ENCODE peak calls at places on chromosomes 2 and 18, in five cellular contexts. T, J, Q, N and A are unnamed samples.
A peak's percentile ranks its signal among the peaks of the same experiment; 100 is the strongest.

GRCh38 chr2:138922973-138923563 is 142.9 kb upstream of the NXPH2 start:
- DNase-seq in T (no peak), N (no peak), J (no peak), Q (no peak), A (peak; percentile 54)

GRCh38 chr2:149537098-149537726 is 50.4 kb downstream of the MMADHC start:
- DNase-seq in T (no peak), Q (no peak), J (no peak), N (no peak), A (no peak)

GRCh38 chr2:86274265-86274917 is 63.0 kb downstream of the REEP1 start:
- DNase-seq in Q (peak; percentile 84), J (no peak), N (no peak), T (peak; percentile 63), A (peak; percentile 69)

GRCh38 chr2:47907097-47907781 is 941 bp upstream of the FBXO11 start:
- DNase-seq in N (peak; percentile 30), Q (no peak), J (no peak), T (peak; percentile 26), A (no peak)

GRCh38 chr2:189548686-189549439 is 31.7 kb downstream of the SLC40A1 start:
- DNase-seq in J (no peak), Q (peak; percentile 46), N (no peak), T (no peak), A (peak; percentile 26)

GRCh38 chr2:139773720-139774277 is 993.6 kb upstream of the NXPH2 start:
- DNase-seq in N (no peak), Q (no peak), T (no peak), J (no peak), A (no peak)

GRCh38 chr18:68104036-68104435 is 587.5 kb upstream of the DSEL start:
- DNase-seq in T (no peak), Q (no peak), J (no peak), N (no peak), A (peak; percentile 10)

GRCh38 chr2:102455061-102455670 is 17.9 kb upstream of the SLC9A4 start:
- DNase-seq in T (no peak), N (no peak), Q (no peak), J (no peak), A (no peak)

GRCh38 chr2:20668470-20668869 is 1.5 kb downstream of the GDF7 start:
- DNase-seq in N (no peak), J (peak; percentile 39), T (no peak), Q (no peak), A (no peak)

GRCh38 chr18:22345733-22346132 is 72.0 kb downstream of the CTAGE1 start:
- DNase-seq in T (peak; percentile 15), Q (peak; percentile 23), J (no peak), N (peak; percentile 81), A (no peak)

GRCh38 chr2:202278944-202279343 is 13.4 kb downstream of the NOP58 start:
- DNase-seq in N (no peak), J (no peak), T (no peak), Q (peak; percentile 78), A (peak; percentile 72)

GRCh38 chr18:50410008-50410407 is 35.2 kb downstream of the SKA1 start:
- DNase-seq in N (no peak), J (no peak), T (no peak), Q (no peak), A (no peak)

GRCh38 chr2:96527052-96527964 is 9.2 kb upstream of the ARID5A start:
- DNase-seq in Q (peak; percentile 18), J (peak; percentile 82), T (peak; percentile 90), N (no peak), A (no peak)

GRCh38 chr2:115542331-115542730 is 1099.9 kb downstream of the DPP10 start:
- DNase-seq in J (no peak), T (no peak), Q (no peak), N (no peak), A (no peak)

DNA sequence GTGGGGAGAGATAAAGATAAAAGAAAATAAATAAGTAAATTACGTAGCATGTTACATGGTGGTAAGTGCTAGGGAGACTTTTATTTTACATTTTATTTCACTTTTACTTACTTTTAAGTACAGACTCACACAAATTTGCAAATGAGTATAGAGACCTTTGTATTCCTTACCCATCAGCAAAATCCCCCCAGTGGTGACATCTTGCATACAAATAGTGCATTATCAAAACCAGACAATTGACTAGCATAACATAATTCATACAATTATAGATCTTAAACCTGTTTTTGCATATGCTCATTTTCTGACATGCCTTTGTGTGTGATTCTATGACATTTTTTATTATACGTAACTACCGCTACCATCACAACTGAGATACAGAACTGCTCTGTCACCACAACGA is 1099.4 kb downstream of the DPP10 start:
- DNase-seq in J (no peak), N (no peak), Q (no peak), T (no peak), A (no peak)
- TF ChIP-seq CTCF in J (peak; percentile 53), N (no peak), Q (no peak), T (no peak), A (no peak)

GRCh38 chr2:23513245-23513880 is 128.4 kb downstream of the KLHL29 start:
- DNase-seq in J (no peak), Q (no peak), T (no peak), N (no peak), A (no peak)
- H3K4me3 ChIP-seq in J (no peak overlapping the region), Q (no peak overlapping the region), T (no peak overlapping the region), N (no peak overlapping the region), A (no peak overlapping the region)

GRCh38 chr2:160290590-160290989 is 90.5 kb upstream of the ITGB6 start:
- DNase-seq in J (no peak), Q (no peak), T (no peak), N (no peak), A (no peak)

GRCh38 chr2:160291382-160291781 is 91.3 kb upstream of the ITGB6 start:
- DNase-seq in Q (no peak), N (no peak), J (no peak), T (no peak), A (no peak)

GRCh38 chr2:160293401-160293911 is 93.4 kb upstream of the ITGB6 start:
- DNase-seq in N (no peak), T (no peak), Q (peak; percentile 94), J (peak; percentile 49), A (peak; percentile 83)

GRCh38 chr2:160294339-160294803 is 94.3 kb upstream of the ITGB6 start:
- DNase-seq in T (peak; percentile 6), N (peak; percentile 79), Q (peak; percentile 92), J (no peak), A (peak; percentile 81)

DNA sequence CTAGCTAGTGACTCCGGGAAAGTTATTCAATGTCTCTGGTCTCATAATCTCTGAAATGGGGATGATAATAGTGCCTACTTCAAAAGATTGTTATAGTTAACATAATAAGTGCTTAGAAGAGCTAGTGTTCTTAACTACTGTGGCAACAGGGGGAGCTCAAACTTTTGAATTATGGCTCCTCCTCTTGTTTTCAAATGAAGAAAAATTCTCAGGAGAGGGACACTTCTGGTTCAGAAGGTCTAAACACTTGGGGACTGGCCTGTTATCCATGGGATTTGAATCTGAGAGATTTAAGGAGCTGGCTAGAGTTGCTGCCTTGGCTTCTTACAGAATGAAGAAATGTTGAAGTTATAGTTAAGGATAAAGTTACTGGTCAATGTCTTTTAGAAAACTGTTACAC is 92.2 kb upstream of the ITGB6 start:
- DNase-seq in J (no peak), Q (peak; percentile 36), N (no peak), T (no peak), A (no peak)
- TF ChIP-seq CTCF in J (no peak), Q (no peak), N (no peak), T (no peak), A (peak; percentile 17)

GRCh38 chr2:160157861-160158813 is 41.9 kb downstream of the ITGB6 start:
- DNase-seq in T (no peak), J (peak; percentile 48), Q (peak; percentile 37), N (no peak), A (peak; percentile 32)
- H3K4me3 ChIP-seq in T (no peak overlapping the region), J (no peak overlapping the region), Q (no peak overlapping the region), N (no peak overlapping the region), A (no peak overlapping the region)

GRCh38 chr2:71557321-71557720 is 104.0 kb downstream of the DYSF start:
- DNase-seq in N (no peak), T (no peak), J (peak; percentile 70), Q (no peak), A (no peak)
- TF ChIP-seq CTCF in N (no peak), T (no peak), J (peak; percentile 42), Q (no peak), A (no peak)